ENCODE peak calls at places on chromosomes 5 and 9, in ten cellular contexts. One of them, this sample, is unnamed.

GRCh38 chr5:159571501-159572244 is 241.4 kb upstream of the IL12B start:
- DNase-seq in NCI-H460: no peak
- DNase-seq in EL: no peak
- DNase-seq in stimulated activated naive B cell treated with anti-CD40 and anti-IgM and Interleukin-4, amounts not matched to agents 10 μg/mL and 1 μg/mL and 100 μg/mL, for 72 hours: no peak
- DNase-seq in mucosa of descending colon: no peak
- DNase-seq in sciatic nerve: no peak
- DNase-seq in dorsolateral prefrontal cortex: no peak
- DNase-seq in NCI-H1417 treated with DMSO at 0.1 percent for 48 hours: peak; percentile 16
- DNase-seq in heart right ventricle: no peak
- DNase-seq in Ammon's horn: no peak
- DNase-seq in this sample: no peak

GRCh38 chr5:50666261-50667078 is at the start of gene PARP8:
- DNase-seq in NCI-H460: peak; percentile 20
- DNase-seq in Ammon's horn: peak; percentile 46
- DNase-seq in NCI-H1417 treated with DMSO at 0.1 percent for 48 hours: no peak
- DNase-seq in sciatic nerve: peak; percentile 80
- DNase-seq in EL: peak; percentile 66
- DNase-seq in heart right ventricle: peak; percentile 58
- DNase-seq in mucosa of descending colon: peak; percentile 72
- DNase-seq in stimulated activated naive B cell treated with anti-CD40 and anti-IgM and Interleukin-4, amounts not matched to agents 10 μg/mL and 1 μg/mL and 100 μg/mL, for 72 hours: peak; percentile 40
- DNase-seq in dorsolateral prefrontal cortex: peak; percentile 34
- DNase-seq in this sample: peak; percentile 66

GRCh38 chr5:38291355-38291754 is 33.0 kb downstream of the EGFLAM start:
- DNase-seq in stimulated activated naive B cell treated with anti-CD40 and anti-IgM and Interleukin-4, amounts not matched to agents 10 μg/mL and 1 μg/mL and 100 μg/mL, for 72 hours: no peak
- DNase-seq in heart right ventricle: no peak
- DNase-seq in NCI-H1417 treated with DMSO at 0.1 percent for 48 hours: no peak
- DNase-seq in EL: no peak
- DNase-seq in mucosa of descending colon: no peak
- DNase-seq in Ammon's horn: no peak
- DNase-seq in sciatic nerve: no peak
- DNase-seq in dorsolateral prefrontal cortex: no peak
- DNase-seq in NCI-H460: no peak
- DNase-seq in this sample: no peak

GRCh38 chr5:159017787-159018186 is 81.9 kb downstream of the EBF1 start:
- DNase-seq in dorsolateral prefrontal cortex: no peak
- DNase-seq in EL: peak; percentile 88
- DNase-seq in Ammon's horn: no peak
- DNase-seq in NCI-H1417 treated with DMSO at 0.1 percent for 48 hours: no peak
- DNase-seq in sciatic nerve: peak; percentile 75
- DNase-seq in heart right ventricle: peak; percentile 85
- DNase-seq in stimulated activated naive B cell treated with anti-CD40 and anti-IgM and Interleukin-4, amounts not matched to agents 10 μg/mL and 1 μg/mL and 100 μg/mL, for 72 hours: no peak
- DNase-seq in mucosa of descending colon: peak; percentile 57
- DNase-seq in NCI-H460: peak; percentile 56
- DNase-seq in this sample: peak; percentile 51

GRCh38 chr5:746258-746761 is 38.2 kb downstream of the ZDHHC11B start:
- DNase-seq in NCI-H460: no peak
- DNase-seq in stimulated activated naive B cell treated with anti-CD40 and anti-IgM and Interleukin-4, amounts not matched to agents 10 μg/mL and 1 μg/mL and 100 μg/mL, for 72 hours: no peak
- DNase-seq in Ammon's horn: peak; percentile 7
- DNase-seq in EL: no peak
- DNase-seq in NCI-H1417 treated with DMSO at 0.1 percent for 48 hours: no peak
- DNase-seq in heart right ventricle: no peak
- DNase-seq in dorsolateral prefrontal cortex: no peak
- DNase-seq in sciatic nerve: no peak
- DNase-seq in mucosa of descending colon: no peak
- DNase-seq in this sample: peak; percentile 58

GRCh38 chr5:57824047-57824446 is 341.4 kb upstream of the ACTBL2 start:
- DNase-seq in NCI-H460: no peak
- DNase-seq in EL: peak; percentile 90
- DNase-seq in NCI-H1417 treated with DMSO at 0.1 percent for 48 hours: no peak
- DNase-seq in heart right ventricle: no peak
- DNase-seq in dorsolateral prefrontal cortex: no peak
- DNase-seq in stimulated activated naive B cell treated with anti-CD40 and anti-IgM and Interleukin-4, amounts not matched to agents 10 μg/mL and 1 μg/mL and 100 μg/mL, for 72 hours: no peak
- DNase-seq in sciatic nerve: no peak
- DNase-seq in Ammon's horn: no peak
- DNase-seq in mucosa of descending colon: no peak
- DNase-seq in this sample: no peak

GRCh38 chr5:159601216-159601615 is 270.9 kb upstream of the IL12B start:
- DNase-seq in stimulated activated naive B cell treated with anti-CD40 and anti-IgM and Interleukin-4, amounts not matched to agents 10 μg/mL and 1 μg/mL and 100 μg/mL, for 72 hours: no peak
- DNase-seq in EL: no peak
- DNase-seq in NCI-H1417 treated with DMSO at 0.1 percent for 48 hours: no peak
- DNase-seq in heart right ventricle: no peak
- DNase-seq in NCI-H460: no peak
- DNase-seq in sciatic nerve: no peak
- DNase-seq in dorsolateral prefrontal cortex: no peak
- DNase-seq in Ammon's horn: no peak
- DNase-seq in mucosa of descending colon: no peak
- DNase-seq in this sample: no peak

GRCh38 chr5:175444060-175444904 is at the start of gene DRD1:
- DNase-seq in dorsolateral prefrontal cortex: no peak
- DNase-seq in EL: peak; percentile 35
- DNase-seq in stimulated activated naive B cell treated with anti-CD40 and anti-IgM and Interleukin-4, amounts not matched to agents 10 μg/mL and 1 μg/mL and 100 μg/mL, for 72 hours: no peak
- DNase-seq in heart right ventricle: no peak
- DNase-seq in NCI-H1417 treated with DMSO at 0.1 percent for 48 hours: no peak
- DNase-seq in mucosa of descending colon: no peak
- DNase-seq in NCI-H460: peak; percentile 26
- DNase-seq in Ammon's horn: peak; percentile 26
- DNase-seq in sciatic nerve: no peak
- DNase-seq in this sample: peak; percentile 79

GRCh38 chr5:178590141-178590923 is at the start of gene COL23A1:
- DNase-seq in dorsolateral prefrontal cortex: no peak
- DNase-seq in Ammon's horn: peak; percentile 51
- DNase-seq in NCI-H1417 treated with DMSO at 0.1 percent for 48 hours: no peak
- DNase-seq in mucosa of descending colon: peak; percentile 58
- DNase-seq in stimulated activated naive B cell treated with anti-CD40 and anti-IgM and Interleukin-4, amounts not matched to agents 10 μg/mL and 1 μg/mL and 100 μg/mL, for 72 hours: no peak
- DNase-seq in EL: peak; percentile 21
- DNase-seq in NCI-H460: no peak
- DNase-seq in sciatic nerve: peak; percentile 68
- DNase-seq in heart right ventricle: peak; percentile 75
- DNase-seq in this sample: peak; percentile 70

GRCh38 chr9:127973169-127974001 is 7.4 kb downstream of the EEIG1 start:
- DNase-seq in sciatic nerve: peak; percentile 57
- DNase-seq in EL: no peak
- DNase-seq in mucosa of descending colon: no peak
- DNase-seq in dorsolateral prefrontal cortex: peak; percentile 46
- DNase-seq in heart right ventricle: peak; percentile 19
- DNase-seq in Ammon's horn: no peak
- DNase-seq in stimulated activated naive B cell treated with anti-CD40 and anti-IgM and Interleukin-4, amounts not matched to agents 10 μg/mL and 1 μg/mL and 100 μg/mL, for 72 hours: no peak
- DNase-seq in NCI-H460: no peak
- DNase-seq in NCI-H1417 treated with DMSO at 0.1 percent for 48 hours: no peak
- DNase-seq in this sample: no peak

GRCh38 chr5:158194561-158194961 is 335.6 kb upstream of the CLINT1 start:
- DNase-seq in mucosa of descending colon: no peak
- DNase-seq in stimulated activated naive B cell treated with anti-CD40 and anti-IgM and Interleukin-4, amounts not matched to agents 10 μg/mL and 1 μg/mL and 100 μg/mL, for 72 hours: peak; percentile 34
- DNase-seq in sciatic nerve: no peak
- DNase-seq in EL: no peak
- DNase-seq in NCI-H460: no peak
- DNase-seq in NCI-H1417 treated with DMSO at 0.1 percent for 48 hours: no peak
- DNase-seq in Ammon's horn: no peak
- DNase-seq in dorsolateral prefrontal cortex: no peak
- DNase-seq in heart right ventricle: peak; percentile 37
- DNase-seq in this sample: no peak

GRCh38 chr5:158026248-158027031 is 167.5 kb upstream of the CLINT1 start:
- DNase-seq in sciatic nerve: no peak
- DNase-seq in Ammon's horn: peak; percentile 51
- DNase-seq in mucosa of descending colon: no peak
- DNase-seq in EL: no peak
- DNase-seq in heart right ventricle: no peak
- DNase-seq in NCI-H460: no peak
- DNase-seq in stimulated activated naive B cell treated with anti-CD40 and anti-IgM and Interleukin-4, amounts not matched to agents 10 μg/mL and 1 μg/mL and 100 μg/mL, for 72 hours: no peak
- DNase-seq in NCI-H1417 treated with DMSO at 0.1 percent for 48 hours: no peak
- DNase-seq in dorsolateral prefrontal cortex: no peak
- DNase-seq in this sample: no peak

GRCh38 chr5:160467555-160468418 is 46.1 kb downstream of the PTTG1 start:
- DNase-seq in NCI-H1417 treated with DMSO at 0.1 percent for 48 hours: no peak
- DNase-seq in dorsolateral prefrontal cortex: peak; percentile 32
- DNase-seq in mucosa of descending colon: peak; percentile 93
- DNase-seq in NCI-H460: no peak
- DNase-seq in heart right ventricle: peak; percentile 74
- DNase-seq in stimulated activated naive B cell treated with anti-CD40 and anti-IgM and Interleukin-4, amounts not matched to agents 10 μg/mL and 1 μg/mL and 100 μg/mL, for 72 hours: peak; percentile 95
- DNase-seq in EL: peak; percentile 90
- DNase-seq in sciatic nerve: peak; percentile 84
- DNase-seq in Ammon's horn: peak; percentile 51
- DNase-seq in this sample: peak; percentile 57

GRCh38 chr5:100516285-100516684 is 18.9 kb upstream of the FAM174A start:
- DNase-seq in EL: no peak
- DNase-seq in heart right ventricle: no peak
- DNase-seq in dorsolateral prefrontal cortex: no peak
- DNase-seq in stimulated activated naive B cell treated with anti-CD40 and anti-IgM and Interleukin-4, amounts not matched to agents 10 μg/mL and 1 μg/mL and 100 μg/mL, for 72 hours: no peak
- DNase-seq in Ammon's horn: no peak
- DNase-seq in mucosa of descending colon: no peak
- DNase-seq in NCI-H1417 treated with DMSO at 0.1 percent for 48 hours: no peak
- DNase-seq in NCI-H460: no peak
- DNase-seq in sciatic nerve: no peak
- DNase-seq in this sample: no peak

GRCh38 chr5:153896701-153897100 is 142.0 kb downstream of the FAM114A2 start:
- DNase-seq in heart right ventricle: no peak
- DNase-seq in stimulated activated naive B cell treated with anti-CD40 and anti-IgM and Interleukin-4, amounts not matched to agents 10 μg/mL and 1 μg/mL and 100 μg/mL, for 72 hours: peak; percentile 4
- DNase-seq in EL: peak; percentile 66
- DNase-seq in sciatic nerve: no peak
- DNase-seq in NCI-H1417 treated with DMSO at 0.1 percent for 48 hours: peak; percentile 5
- DNase-seq in NCI-H460: no peak
- DNase-seq in mucosa of descending colon: no peak
- DNase-seq in dorsolateral prefrontal cortex: no peak
- DNase-seq in Ammon's horn: peak; percentile 55
- DNase-seq in this sample: no peak